ENCODE peak calls at places on chromosomes 12 and 14, in six cellular contexts. J is uterus, F is ovary, C is IMR-90, G is AG09309, H is Panc1. I is an unnamed sample.

GRCh38 chr14:98198385-98198784 is 1073.6 kb downstream of the BCL11B start:
- DNase-seq in J (no peak), F (no peak), C (no peak), G (no peak), H (no peak), I (no peak)

GRCh38 chr12:24561882-24562760 is 386.8 kb downstream of the BCAT1 start:
- DNase-seq in J (peak; percentile 69), F (peak; percentile 84), C (peak; percentile 62), G (no peak), H (no peak), I (no peak)

GRCh38 chr14:103104654-103105511 is 10.4 kb downstream of the EXOC3L4 start:
- DNase-seq in J (peak; percentile 77), F (peak; percentile 77), C (peak; percentile 50), G (no peak), H (no peak), I (no peak)

GRCh38 chr12:109239179-109239578 is 69.9 kb downstream of the FOXN4 start:
- DNase-seq in J (no peak), F (no peak), C (no peak), G (no peak), H (no peak), I (no peak)

GRCh38 chr14:81938341-81938740 is 404.7 kb upstream of the SEL1L start:
- DNase-seq in J (no peak), F (no peak), C (no peak), G (no peak), H (no peak), I (no peak)

GRCh38 chr12:108939594-108939993 is 59.7 kb downstream of the DAO start:
- DNase-seq in J (no peak), F (no peak), C (peak; percentile 13), G (no peak), H (no peak), I (no peak)

GRCh38 chr14:95321693-95322455 is 2.2 kb upstream of the CLMN start:
- DNase-seq in J (no peak), F (no peak), C (no peak), G (no peak), H (no peak), I (no peak)

GRCh38 chr12:119153477-119154434 is 25.0 kb upstream of the HSPB8 start:
- DNase-seq in J (peak; percentile 63), F (peak; percentile 60), C (peak; percentile 17), G (no peak), H (no peak), I (no peak)

GRCh38 chr12:91432079-91432478 is 249.5 kb upstream of the DCN start:
- DNase-seq in J (no peak), F (no peak), C (peak; percentile 12), G (no peak), H (no peak), I (no peak)

GRCh38 chr12:12807970-12808702 is 5.0 kb upstream of the DDX47 start:
- DNase-seq in J (peak; percentile 24), F (no peak), C (peak; percentile 71), G (no peak), H (no peak), I (no peak)

GRCh38 chr14:96592591-96593388 is 90.6 kb downstream of the PAPOLA start:
- DNase-seq in J (no peak), F (no peak), C (peak; percentile 17), G (no peak), H (no peak), I (no peak)

GRCh38 chr12:96219700-96220206 is 25.6 kb downstream of the ELK3 start:
- DNase-seq in J (no peak), F (no peak), C (peak; percentile 98), G (peak; percentile 85), H (no peak), I (no peak)

GRCh38 chr12:1843641-1844005 is 23.3 kb downstream of the LRTM2 start:
- DNase-seq in J (no peak), F (peak; percentile 8), C (no peak), G (no peak), H (no peak), I (no peak)

GRCh38 chr14:84477996-84478395 is 1051.9 kb upstream of the FLRT2 start:
- DNase-seq in J (no peak), F (no peak), C (no peak), G (no peak), H (no peak), I (no peak)

GRCh38 chr12:31317471-31318397 is 8.2 kb downstream of the SINHCAF start:
- DNase-seq in J (no peak), F (no peak), C (no peak), G (no peak), H (no peak), I (no peak)

GRCh38 chr12:130192667-130193345 is 30.5 kb downstream of the FZD10 start:
- DNase-seq in J (no peak), F (no peak), C (no peak), G (no peak), H (no peak), I (no peak)

GRCh38 chr14:100740196-100740825 is 13.6 kb downstream of the DLK1 start:
- DNase-seq in J (no peak), F (no peak), C (no peak), G (no peak), H (no peak), I (peak; percentile 14)

GRCh38 chr12:93741741-93742085 is 64.5 kb downstream of the CRADD start:
- DNase-seq in J (no peak), F (peak; percentile 33), C (no peak), G (no peak), H (no peak), I (no peak)

GRCh38 chr12:80032967-80033366 is 66.4 kb upstream of the OTOGL start:
- DNase-seq in J (no peak), F (no peak), C (peak; percentile 12), G (no peak), H (no peak), I (no peak)

GRCh38 chr12:68420225-68421008 is 88.3 kb upstream of the MDM1 start:
- DNase-seq in J (no peak), F (peak; percentile 65), C (peak; percentile 57), G (no peak), H (no peak), I (no peak)

GRCh38 chr12:76879710-76880025 is 849 bp upstream of the CSRP2 start:
- DNase-seq in J (no peak), F (no peak), C (no peak), G (no peak), H (no peak), I (no peak)

GRCh38 chr12:76880156-76881023 is 1.6 kb upstream of the CSRP2 start:
- DNase-seq in J (no peak), F (no peak), C (peak; percentile 88), G (no peak), H (no peak), I (no peak)

GRCh38 chr12:76878045-76878898 is 547 bp downstream of the CSRP2 start:
- DNase-seq in J (peak; percentile 20), F (peak; percentile 22), C (no peak), G (no peak), H (no peak), I (no peak)

GRCh38 chr12:76881152-76881551 is 2.3 kb upstream of the CSRP2 start:
- DNase-seq in J (no peak), F (no peak), C (no peak), G (no peak), H (no peak), I (no peak)

GRCh38 chr12:76878899-76879709 is at the start of gene CSRP2:
- DNase-seq in J (peak; percentile 95), F (peak; percentile 90), C (peak; percentile 87), G (no peak), H (peak; percentile 13), I (peak; percentile 73)
- TF ChIP-seq CTCF in J (peak; percentile 9), F (no peak), C (peak; percentile 34), G (peak; percentile 39), H (no peak), I (no peak)

DNA sequence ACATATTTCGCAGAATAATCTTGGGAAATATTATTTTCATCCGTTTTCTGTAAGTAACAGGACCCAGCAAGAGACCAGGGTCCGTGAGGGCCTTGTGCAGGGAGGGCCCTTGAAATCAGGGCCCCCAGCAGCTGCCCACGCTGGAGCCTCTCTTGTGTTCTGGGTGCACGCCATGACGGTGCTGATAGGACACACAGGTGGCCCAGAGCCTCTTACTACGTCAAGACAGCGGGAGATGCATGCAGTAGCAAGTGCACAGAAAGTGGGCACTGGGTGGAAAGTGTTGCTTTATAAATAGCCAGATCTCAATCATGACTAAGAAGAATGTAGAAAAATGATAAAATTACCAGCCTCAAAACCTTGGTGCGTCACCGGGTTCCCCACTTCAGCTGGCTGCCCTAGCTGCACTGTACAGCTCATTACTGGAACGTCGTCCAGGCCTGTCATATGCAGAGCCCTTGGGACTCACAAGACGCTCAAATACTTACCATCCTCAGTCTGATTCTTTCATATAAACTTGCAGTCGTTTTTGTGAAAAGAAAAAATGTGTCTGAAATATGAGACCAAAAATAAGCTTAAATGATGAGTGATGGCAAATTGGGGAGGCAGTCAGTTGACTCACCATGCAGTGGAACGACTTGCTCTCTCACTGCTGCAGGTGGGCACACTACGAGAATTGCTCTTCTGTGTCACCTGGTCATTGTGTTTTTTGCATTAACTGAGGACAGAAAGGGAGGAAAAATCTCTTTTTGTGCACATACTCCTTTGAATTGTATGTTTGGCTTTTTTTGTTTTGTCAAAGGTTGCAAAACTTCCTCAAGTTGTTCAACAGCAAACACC is 68.2 kb downstream of the DDX51 start:
- DNase-seq in J (no peak), F (no peak), C (no peak), G (no peak), H (no peak), I (no peak)
- TF ChIP-seq CTCF in J (no peak), F (no peak), C (no peak), G (no peak), H (peak; percentile 34), I (no peak)

GRCh38 chr12:55823419-55823818 is 5.6 kb downstream of the ORMDL2 start:
- DNase-seq in J (no peak), F (no peak), C (no peak), G (no peak), H (no peak), I (no peak)

GRCh38 chr12:55822228-55822627 is 4.4 kb downstream of the ORMDL2 start:
- DNase-seq in J (no peak), F (no peak), C (no peak), G (no peak), H (no peak), I (no peak)

GRCh38 chr12:55818140-55818728 is 393 bp downstream of the ORMDL2 start:
- DNase-seq in J (no peak), F (no peak), C (no peak), G (no peak), H (no peak), I (no peak)

GRCh38 chr12:55818886-55819285 is 1.0 kb downstream of the ORMDL2 start:
- DNase-seq in J (no peak), F (no peak), C (peak; percentile 38), G (no peak), H (no peak), I (no peak)

DNA sequence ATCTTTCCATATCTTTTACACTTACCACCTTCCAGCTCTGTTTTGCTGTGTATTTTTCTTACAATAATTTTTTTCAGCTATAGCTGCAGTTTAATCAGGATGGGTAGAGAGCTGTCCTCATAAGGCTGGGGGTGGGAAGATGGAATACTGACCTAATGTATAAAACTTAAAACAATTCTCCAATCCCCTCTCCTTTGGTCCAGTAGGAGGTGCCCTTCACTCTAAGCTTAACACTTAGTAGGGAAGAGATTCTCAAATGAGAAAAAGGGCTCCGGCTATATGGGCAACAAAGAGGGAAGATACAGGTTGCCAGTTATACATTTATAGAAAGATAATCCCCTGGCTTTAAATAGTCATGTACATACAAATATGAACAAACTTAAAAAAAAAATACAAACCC is 2.8 kb downstream of the ORMDL2 start:
- DNase-seq in J (no peak), F (no peak), C (no peak), G (no peak), H (no peak), I (no peak)
- TF ChIP-seq CTCF in J (no peak), F (no peak), C (peak; percentile 43), G (peak; percentile 28), H (peak; percentile 51), I (no peak)

GRCh38 chr12:29492884-29493283 is 4.6 kb downstream of the OVCH1 start:
- DNase-seq in J (no peak), F (no peak), C (no peak), G (no peak), H (no peak), I (no peak)

GRCh38 chr12:29486972-29487371 is 10.5 kb downstream of the OVCH1 start:
- DNase-seq in J (no peak), F (no peak), C (no peak), G (no peak), H (no peak), I (no peak)
- TF ChIP-seq CTCF in J (no peak), F (no peak), C (no peak), G (no peak), H (no peak), I (no peak)